ENCODE peak calls at places on chromosomes 7 and 10, in six cellular contexts. One of them, this sample, is unnamed.

GRCh38 chr10:1434202-1434601 is 303.1 kb downstream of the ADARB2 start:
- DNase-seq in neural progenitor cell: peak
- DNase-seq in gastrocnemius medialis: no peak
- DNase-seq in thoracic aorta: no peak
- DNase-seq in astrocyte of the spinal cord: no peak
- DNase-seq in spleen: no peak
- DNase-seq in this sample: no peak

GRCh38 chr7:132066776-132067175 is 509.5 kb downstream of the PLXNA4 start:
- DNase-seq in spleen: no peak
- DNase-seq in astrocyte of the spinal cord: peak
- DNase-seq in gastrocnemius medialis: peak
- DNase-seq in thoracic aorta: peak
- DNase-seq in neural progenitor cell: no peak
- DNase-seq in this sample: no peak

GRCh38 chr10:7671121-7671520 is 4.4 kb upstream of the ITIH5 start:
- DNase-seq in gastrocnemius medialis: no peak
- DNase-seq in astrocyte of the spinal cord: no peak
- DNase-seq in spleen: no peak
- DNase-seq in thoracic aorta: no peak
- DNase-seq in neural progenitor cell: no peak
- DNase-seq in this sample: no peak

GRCh38 chr10:13859979-13860619 is 273.3 kb downstream of the PRPF18 start:
- DNase-seq in spleen: no peak
- DNase-seq in neural progenitor cell: no peak
- DNase-seq in thoracic aorta: no peak
- DNase-seq in astrocyte of the spinal cord: no peak
- DNase-seq in gastrocnemius medialis: no peak
- DNase-seq in this sample: no peak

GRCh38 chr7:140641532-140642191 is 1.0 kb upstream of the DENND2A start:
- DNase-seq in spleen: no peak
- DNase-seq in neural progenitor cell: peak
- DNase-seq in thoracic aorta: no peak
- DNase-seq in gastrocnemius medialis: no peak
- DNase-seq in astrocyte of the spinal cord: no peak
- DNase-seq in this sample: no peak

GRCh38 chr10:78579995-78580394 is 488.8 kb upstream of the ZMIZ1 start:
- DNase-seq in neural progenitor cell: peak
- DNase-seq in gastrocnemius medialis: no peak
- DNase-seq in astrocyte of the spinal cord: peak
- DNase-seq in thoracic aorta: no peak
- DNase-seq in spleen: no peak
- DNase-seq in this sample: no peak

GRCh38 chr10:2897619-2898508 is 169.5 kb upstream of the PFKP start:
- DNase-seq in gastrocnemius medialis: no peak
- DNase-seq in neural progenitor cell: no peak
- DNase-seq in astrocyte of the spinal cord: no peak
- DNase-seq in thoracic aorta: no peak
- DNase-seq in spleen: no peak
- DNase-seq in this sample: peak

GRCh38 chr7:91128574-91129348 is 135.5 kb upstream of the FZD1 start:
- DNase-seq in astrocyte of the spinal cord: peak
- DNase-seq in thoracic aorta: no peak
- DNase-seq in neural progenitor cell: peak
- DNase-seq in spleen: no peak
- DNase-seq in gastrocnemius medialis: no peak
- DNase-seq in this sample: no peak

GRCh38 chr10:132434405-132435005 is 37.5 kb downstream of the PWWP2B start:
- DNase-seq in thoracic aorta: no peak
- DNase-seq in gastrocnemius medialis: no peak
- DNase-seq in spleen: peak
- DNase-seq in astrocyte of the spinal cord: no peak
- DNase-seq in neural progenitor cell: no peak
- DNase-seq in this sample: no peak

GRCh38 chr7:106792233-106792926 is 72.7 kb upstream of the PIK3CG start:
- DNase-seq in thoracic aorta: no peak
- DNase-seq in gastrocnemius medialis: no peak
- DNase-seq in astrocyte of the spinal cord: no peak
- DNase-seq in neural progenitor cell: no peak
- DNase-seq in spleen: no peak
- DNase-seq in this sample: no peak

GRCh38 chr7:104652865-104653264 is 324.5 kb downstream of the LHFPL3 start:
- DNase-seq in neural progenitor cell: no peak
- DNase-seq in spleen: no peak
- DNase-seq in thoracic aorta: no peak
- DNase-seq in astrocyte of the spinal cord: no peak
- DNase-seq in gastrocnemius medialis: no peak
- DNase-seq in this sample: no peak

GRCh38 chr10:122298598-122299301 is 27.7 kb downstream of the BTBD16 start:
- DNase-seq in astrocyte of the spinal cord: peak
- DNase-seq in neural progenitor cell: peak
- DNase-seq in thoracic aorta: no peak
- DNase-seq in spleen: peak
- DNase-seq in gastrocnemius medialis: peak
- DNase-seq in this sample: peak

GRCh38 chr7:98628916-98629525 is 11.9 kb downstream of the NPTX2 start:
- DNase-seq in thoracic aorta: no peak
- DNase-seq in spleen: no peak
- DNase-seq in gastrocnemius medialis: no peak
- DNase-seq in astrocyte of the spinal cord: no peak
- DNase-seq in neural progenitor cell: peak
- DNase-seq in this sample: peak

GRCh38 chr10:70905071-70906021 is 17.0 kb upstream of the PCBD1 start:
- DNase-seq in spleen: peak
- DNase-seq in astrocyte of the spinal cord: no peak
- DNase-seq in neural progenitor cell: no peak
- DNase-seq in gastrocnemius medialis: no peak
- DNase-seq in thoracic aorta: no peak
- DNase-seq in this sample: no peak

GRCh38 chr10:116947838-116948529 is 57.0 kb downstream of the SHTN1 start:
- DNase-seq in spleen: no peak
- DNase-seq in astrocyte of the spinal cord: peak
- DNase-seq in gastrocnemius medialis: no peak
- DNase-seq in neural progenitor cell: no peak
- DNase-seq in thoracic aorta: no peak
- DNase-seq in this sample: no peak

GRCh38 chr7:155277385-155277994 is 20.2 kb upstream of the INSIG1 start:
- DNase-seq in neural progenitor cell: no peak
- DNase-seq in thoracic aorta: no peak
- DNase-seq in astrocyte of the spinal cord: no peak
- DNase-seq in gastrocnemius medialis: no peak
- DNase-seq in spleen: no peak
- DNase-seq in this sample: no peak

GRCh38 chr10:74921744-74922143 is 95.3 kb downstream of the KAT6B start:
- DNase-seq in spleen: no peak
- DNase-seq in thoracic aorta: no peak
- DNase-seq in astrocyte of the spinal cord: peak
- DNase-seq in gastrocnemius medialis: no peak
- DNase-seq in neural progenitor cell: peak
- DNase-seq in this sample: no peak

GRCh38 chr7:37284805-37285211 is 163.9 kb downstream of the ELMO1 start:
- DNase-seq in gastrocnemius medialis: peak
- DNase-seq in spleen: no peak
- DNase-seq in thoracic aorta: no peak
- DNase-seq in neural progenitor cell: peak
- DNase-seq in astrocyte of the spinal cord: no peak
- DNase-seq in this sample: peak

GRCh38 chr7:72101444-72101843 is 310.7 kb downstream of the CALN1 start:
- DNase-seq in spleen: no peak
- DNase-seq in gastrocnemius medialis: no peak
- DNase-seq in astrocyte of the spinal cord: no peak
- DNase-seq in thoracic aorta: no peak
- DNase-seq in neural progenitor cell: no peak
- DNase-seq in this sample: no peak

GRCh38 chr10:35613597-35614226 is 8.6 kb downstream of the GJD4 start:
- DNase-seq in neural progenitor cell: peak
- DNase-seq in spleen: no peak
- DNase-seq in gastrocnemius medialis: no peak
- DNase-seq in thoracic aorta: no peak
- DNase-seq in astrocyte of the spinal cord: peak
- DNase-seq in this sample: no peak

GRCh38 chr7:150941983-150942590 is 36.0 kb downstream of the KCNH2 start:
- DNase-seq in thoracic aorta: no peak
- DNase-seq in spleen: peak
- DNase-seq in neural progenitor cell: no peak
- DNase-seq in gastrocnemius medialis: no peak
- DNase-seq in astrocyte of the spinal cord: no peak
- DNase-seq in this sample: peak

GRCh38 chr7:100483728-100484635 is at the start of gene NYAP1:
- DNase-seq in neural progenitor cell: peak
- DNase-seq in astrocyte of the spinal cord: peak
- DNase-seq in spleen: no peak
- DNase-seq in gastrocnemius medialis: no peak
- DNase-seq in thoracic aorta: no peak
- DNase-seq in this sample: peak

GRCh38 chr7:129690701-129691100 is 79.2 kb downstream of the NRF1 start:
- DNase-seq in neural progenitor cell: no peak
- DNase-seq in gastrocnemius medialis: no peak
- DNase-seq in spleen: no peak
- DNase-seq in astrocyte of the spinal cord: no peak
- DNase-seq in thoracic aorta: no peak
- DNase-seq in this sample: no peak

GRCh38 chr10:112475565-112476233 is 28.7 kb downstream of the VTI1A start:
- DNase-seq in astrocyte of the spinal cord: peak
- DNase-seq in gastrocnemius medialis: no peak
- DNase-seq in thoracic aorta: no peak
- DNase-seq in neural progenitor cell: no peak
- DNase-seq in spleen: no peak
- DNase-seq in this sample: no peak

GRCh38 chr7:158284121-158284520 is 303.5 kb downstream of the PTPRN2 start:
- DNase-seq in astrocyte of the spinal cord: no peak
- DNase-seq in neural progenitor cell: no peak
- DNase-seq in thoracic aorta: no peak
- DNase-seq in spleen: peak
- DNase-seq in gastrocnemius medialis: no peak
- DNase-seq in this sample: no peak

GRCh38 chr10:103554488-103555320 is 61.2 kb downstream of the NEURL1 start:
- DNase-seq in neural progenitor cell: peak
- DNase-seq in gastrocnemius medialis: peak
- DNase-seq in thoracic aorta: no peak
- DNase-seq in astrocyte of the spinal cord: peak
- DNase-seq in spleen: no peak
- DNase-seq in this sample: no peak

GRCh38 chr7:64625114-64626082 is 40.5 kb upstream of the ZNF107 start:
- DNase-seq in gastrocnemius medialis: no peak
- DNase-seq in spleen: no peak
- DNase-seq in astrocyte of the spinal cord: no peak
- DNase-seq in neural progenitor cell: no peak
- DNase-seq in thoracic aorta: no peak
- DNase-seq in this sample: no peak

GRCh38 chr10:101228682-101229274 is 485 bp downstream of the LBX1 start:
- DNase-seq in astrocyte of the spinal cord: no peak
- DNase-seq in gastrocnemius medialis: peak
- DNase-seq in neural progenitor cell: peak
- DNase-seq in thoracic aorta: no peak
- DNase-seq in spleen: no peak
- DNase-seq in this sample: no peak

GRCh38 chr10:118497227-118497626 is 98.2 kb downstream of the PRLHR start:
- DNase-seq in astrocyte of the spinal cord: no peak
- DNase-seq in thoracic aorta: no peak
- DNase-seq in neural progenitor cell: no peak
- DNase-seq in gastrocnemius medialis: no peak
- DNase-seq in spleen: no peak
- DNase-seq in this sample: no peak

GRCh38 chr7:44278451-44279161 is 46.8 kb downstream of the CAMK2B start:
- DNase-seq in gastrocnemius medialis: peak
- DNase-seq in thoracic aorta: no peak
- DNase-seq in astrocyte of the spinal cord: no peak
- DNase-seq in neural progenitor cell: no peak
- DNase-seq in spleen: peak
- DNase-seq in this sample: no peak

GRCh38 chr7:70481717-70482116 is 650.2 kb upstream of the GALNT17 start:
- DNase-seq in spleen: no peak
- DNase-seq in astrocyte of the spinal cord: no peak
- DNase-seq in gastrocnemius medialis: no peak
- DNase-seq in thoracic aorta: no peak
- DNase-seq in neural progenitor cell: no peak
- DNase-seq in this sample: no peak

GRCh38 chr10:85105614-85106013 is 777.2 kb downstream of the CCSER2 start:
- DNase-seq in gastrocnemius medialis: no peak
- DNase-seq in thoracic aorta: no peak
- DNase-seq in spleen: no peak
- DNase-seq in astrocyte of the spinal cord: no peak
- DNase-seq in neural progenitor cell: peak
- DNase-seq in this sample: no peak

GRCh38 chr10:119198438-119198837 is 8.9 kb upstream of the GRK5 start:
- DNase-seq in thoracic aorta: no peak
- DNase-seq in gastrocnemius medialis: no peak
- DNase-seq in astrocyte of the spinal cord: no peak
- DNase-seq in spleen: no peak
- DNase-seq in neural progenitor cell: peak
- DNase-seq in this sample: peak

GRCh38 chr10:91409069-91409868 is 875 bp upstream of the HECTD2 start:
- DNase-seq in spleen: no peak
- DNase-seq in neural progenitor cell: peak
- DNase-seq in gastrocnemius medialis: peak
- DNase-seq in astrocyte of the spinal cord: peak
- DNase-seq in thoracic aorta: peak
- DNase-seq in this sample: peak
- TF ChIP-seq CTCF in spleen: no peak
- TF ChIP-seq CTCF in neural progenitor cell: no peak
- TF ChIP-seq CTCF in gastrocnemius medialis: no peak
- TF ChIP-seq CTCF in astrocyte of the spinal cord: peak
- TF ChIP-seq CTCF in thoracic aorta: peak
- TF ChIP-seq CTCF in this sample: peak

DNA sequence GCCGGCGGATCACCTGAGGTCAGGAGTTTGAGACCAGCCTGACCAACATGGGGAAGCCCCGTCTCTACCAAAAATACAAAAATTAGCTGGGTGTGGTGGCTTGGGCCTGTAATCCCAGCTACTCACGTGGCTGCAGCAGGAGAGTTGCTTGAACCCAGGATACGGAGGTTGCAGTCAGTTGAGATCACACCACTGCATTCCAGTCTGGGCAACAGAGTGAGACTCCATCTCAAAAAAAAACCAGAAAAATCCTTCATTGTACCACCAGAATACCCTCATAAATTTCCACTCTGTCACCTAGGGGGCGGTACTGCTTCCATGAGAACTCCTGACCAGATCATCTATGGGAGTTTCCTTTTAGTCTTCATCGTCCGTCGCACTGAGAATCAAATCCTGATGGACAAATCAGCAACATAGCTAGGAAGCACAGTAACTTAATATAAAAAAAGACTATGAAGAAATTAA is 225.8 kb upstream of the KLF14 start:
- DNase-seq in astrocyte of the spinal cord: peak
- DNase-seq in neural progenitor cell: no peak
- DNase-seq in thoracic aorta: no peak
- DNase-seq in spleen: no peak
- DNase-seq in gastrocnemius medialis: no peak
- DNase-seq in this sample: peak
- TF ChIP-seq CTCF in astrocyte of the spinal cord: peak
- TF ChIP-seq CTCF in neural progenitor cell: peak
- TF ChIP-seq CTCF in thoracic aorta: no peak
- TF ChIP-seq CTCF in spleen: no peak
- TF ChIP-seq CTCF in gastrocnemius medialis: no peak
- TF ChIP-seq CTCF in this sample: peak

GRCh38 chr10:109934958-109935793 is 11.9 kb upstream of the XPNPEP1 start:
- DNase-seq in neural progenitor cell: peak
- DNase-seq in thoracic aorta: no peak
- DNase-seq in astrocyte of the spinal cord: peak
- DNase-seq in spleen: no peak
- DNase-seq in gastrocnemius medialis: no peak
- DNase-seq in this sample: peak
- TF ChIP-seq CTCF in neural progenitor cell: no peak
- TF ChIP-seq CTCF in thoracic aorta: no peak
- TF ChIP-seq CTCF in astrocyte of the spinal cord: no peak
- TF ChIP-seq CTCF in spleen: no peak
- TF ChIP-seq CTCF in gastrocnemius medialis: no peak
- TF ChIP-seq CTCF in this sample: no peak

GRCh38 chr10:63268798-63269503 is 135.8 kb downstream of the NRBF2 start:
- DNase-seq in spleen: peak
- DNase-seq in astrocyte of the spinal cord: peak
- DNase-seq in neural progenitor cell: peak
- DNase-seq in thoracic aorta: peak
- DNase-seq in gastrocnemius medialis: peak
- DNase-seq in this sample: peak
- TF ChIP-seq CTCF in spleen: peak
- TF ChIP-seq CTCF in astrocyte of the spinal cord: peak
- TF ChIP-seq CTCF in neural progenitor cell: no peak
- TF ChIP-seq CTCF in thoracic aorta: peak
- TF ChIP-seq CTCF in gastrocnemius medialis: peak
- TF ChIP-seq CTCF in this sample: peak

This sample was measured in DND-41.